ENCODE peak calls at places on chromosomes 12 and 14, in eight cellular contexts. V is aorta, G is colonic mucosa, R is body of pancreas, C is neural progenitor cell, Z is left ventricle myocardium inferior, J is cardiac muscle cell, F is heart left ventricle. K is an unnamed sample. For H3K4me1, the result is how much of the 10 kb centered on the place peaks cover.

GRCh38 chr12:23662966-23663365 is 286.5 kb downstream of the SOX5 start:
- DNase-seq in G (no peak), F (no peak), R (no peak), V (no peak), J (no peak), C (no peak), Z (no peak), K (no peak)

GRCh38 chr14:52871606-52872005 is 79.2 kb downstream of the FERMT2 start:
- DNase-seq in F (no peak), Z (no peak), J (no peak), V (no peak), C (no peak), R (no peak), G (no peak), K (no peak)

GRCh38 chr14:22668417-22668816 is 24.3 kb upstream of the OR6J1 start:
- DNase-seq in F (no peak), Z (no peak), J (peak), C (no peak), R (no peak), V (no peak), G (no peak), K (no peak)

GRCh38 chr14:33897878-33898535 is 52.9 kb downstream of the EGLN3 start:
- DNase-seq in R (no peak), J (no peak), G (no peak), Z (no peak), V (no peak), C (no peak), F (no peak), K (no peak)

GRCh38 chr14:59600211-59600945 is 23.8 kb upstream of the CCDC175 start:
- DNase-seq in Z (no peak), F (no peak), V (no peak), R (no peak), G (no peak), J (no peak), C (no peak), K (no peak)

GRCh38 chr12:47982770-47983169 is 19.4 kb downstream of the TMEM106C start:
- DNase-seq in R (no peak), Z (no peak), C (no peak), V (no peak), F (no peak), J (no peak), G (no peak), K (no peak)

GRCh38 chr12:62660763-62661162 is 194.1 kb downstream of the MON2 start:
- DNase-seq in F (no peak), R (no peak), J (peak), G (no peak), V (no peak), C (no peak), Z (no peak), K (no peak)

GRCh38 chr14:59463773-59464650 is 1.2 kb downstream of the GPR135 start:
- DNase-seq in Z (peak), J (peak), R (peak), G (no peak), C (peak), F (no peak), V (peak), K (peak)

GRCh38 chr14:104731249-104731924 is 7.4 kb downstream of the ADSS1 start:
- DNase-seq in Z (no peak), F (no peak), C (peak), V (no peak), R (no peak), G (no peak), J (no peak), K (no peak)

GRCh38 chr14:89187501-89187900 is 229.5 kb downstream of the FOXN3 start:
- DNase-seq in V (no peak), J (no peak), G (no peak), C (no peak), F (no peak), R (no peak), Z (no peak), K (no peak)

GRCh38 chr12:32756476-32757158 is 920 bp upstream of the YARS2 start:
- DNase-seq in J (no peak), R (no peak), G (no peak), C (peak), F (no peak), V (no peak), Z (no peak), K (no peak)

GRCh38 chr12:62635630-62636029 is 169.0 kb downstream of the MON2 start:
- DNase-seq in C (no peak), V (no peak), Z (no peak), R (no peak), G (no peak), F (no peak), J (no peak), K (no peak)

GRCh38 chr14:72565200-72565599 is 328.7 kb downstream of the DPF3 start:
- DNase-seq in V (peak), C (no peak), Z (peak), G (no peak), J (no peak), R (no peak), F (peak), K (no peak)

GRCh38 chr14:103023881-103024473 is 33.4 kb downstream of the CDC42BPB start:
- DNase-seq in F (peak), V (no peak), Z (peak), J (peak), R (no peak), G (no peak), C (no peak), K (no peak)

GRCh38 chr14:59283380-59283779 is 94.9 kb downstream of the DAAM1 start:
- DNase-seq in C (no peak), Z (no peak), F (no peak), G (no peak), J (peak), R (no peak), V (no peak), K (no peak)

GRCh38 chr12:112183141-112183581 is 57.8 kb downstream of the TRAFD1 start:
- DNase-seq in C (no peak), Z (no peak), F (no peak), J (peak), G (no peak), R (no peak), V (no peak), K (no peak)

GRCh38 chr14:53814371-53814770 is 142.3 kb downstream of the BMP4 start:
- DNase-seq in V (no peak), Z (no peak), C (no peak), R (no peak), F (no peak), J (no peak), G (no peak), K (no peak)

GRCh38 chr14:104111301-104112112 is 26.0 kb downstream of the ASPG start:
- DNase-seq in J (no peak), Z (peak), R (no peak), C (no peak), V (peak), G (peak), F (no peak), K (no peak)

GRCh38 chr12:15774819-15775218 is 14.4 kb downstream of the EPS8 start:
- DNase-seq in C (no peak), Z (no peak), G (no peak), R (no peak), J (no peak), V (no peak), F (no peak), K (no peak)

GRCh38 chr12:97288526-97288925 is 174.1 kb upstream of the RMST start:
- DNase-seq in J (no peak), F (no peak), V (no peak), G (no peak), C (no peak), R (no peak), Z (no peak), K (no peak)

GRCh38 chr14:88342980-88343379 is 19.9 kb upstream of the KCNK10 start:
- DNase-seq in V (no peak), F (no peak), R (no peak), J (no peak), Z (no peak), C (no peak), G (no peak), K (no peak)

GRCh38 chr12:79324571-79324970 is 366.2 kb downstream of the PAWR start:
- DNase-seq in V (no peak), R (no peak), F (no peak), G (no peak), Z (no peak), J (no peak), C (no peak), K (no peak)

GRCh38 chr12:116454950-116455447 is 104.2 kb upstream of the MAP1LC3B2 start:
- DNase-seq in R (no peak), Z (no peak), G (no peak), F (no peak), C (no peak), J (peak), V (no peak), K (no peak)

GRCh38 chr14:24741871-24742270 is 107.9 kb upstream of the GZMB start:
- DNase-seq in Z (no peak), R (no peak), G (no peak), C (no peak), V (no peak), J (peak), F (no peak), K (no peak)

GRCh38 chr12:67482751-67483661 is 165.5 kb upstream of the DYRK2 start:
- DNase-seq in Z (peak), R (peak), J (peak), G (peak), C (no peak), V (peak), F (peak), K (no peak)

GRCh38 chr14:54651018-54651351 is 84.1 kb downstream of the SAMD4A start:
- DNase-seq in J (no peak), V (no peak), Z (no peak), C (no peak), F (no peak), G (no peak), R (no peak), K (no peak)

GRCh38 chr14:61720302-61720677 is 25.0 kb downstream of the HIF1A start:
- DNase-seq in F (no peak), G (no peak), V (no peak), R (no peak), Z (no peak), J (peak), C (no peak), K (no peak)

GRCh38 chr14:52834440-52834842 is 43.0 kb upstream of the GNPNAT1 start:
- DNase-seq in R (no peak), F (no peak), G (no peak), Z (no peak), J (peak), V (no peak), C (no peak), K (no peak)

GRCh38 chr12:94956936-94957464 is 46.5 kb downstream of the NDUFA12 start:
- DNase-seq in F (no peak), R (no peak), Z (no peak), V (no peak), J (no peak), C (no peak), G (no peak), K (no peak)

GRCh38 chr12:104769207-104769606 is 188.9 kb downstream of the SLC41A2 start:
- DNase-seq in G (no peak), R (no peak), V (no peak), C (peak), Z (no peak), F (no peak), J (no peak), K (no peak)

GRCh38 chr14:79514700-79515099 is 696.6 kb downstream of the DIO2 start:
- DNase-seq in Z (no peak), V (no peak), J (peak), C (no peak), R (no peak), G (no peak), F (no peak), K (no peak)

GRCh38 chr12:109714141-109714912 is 702 bp downstream of the FAM222A start:
- DNase-seq in R (peak), C (peak), F (peak), G (peak), J (peak), V (peak), Z (peak), K (peak)

GRCh38 chr12:106234513-106234912 is 13.3 kb downstream of the CKAP4 start:
- DNase-seq in V (no peak), G (no peak), R (no peak), C (no peak), F (no peak), J (no peak), Z (no peak), K (no peak)

GRCh38 chr14:93343797-93344196 is 3.2 kb upstream of the COX8C start:
- DNase-seq in R (no peak), G (no peak), V (no peak), C (peak), F (no peak), Z (no peak), J (no peak), K (no peak)

GRCh38 chr14:58239259-58240210 is 5.1 kb upstream of the PSMA3 start:
- DNase-seq in C (peak), Z (peak), J (peak), G (peak), V (peak), F (peak), R (peak), K (peak)

DNA sequence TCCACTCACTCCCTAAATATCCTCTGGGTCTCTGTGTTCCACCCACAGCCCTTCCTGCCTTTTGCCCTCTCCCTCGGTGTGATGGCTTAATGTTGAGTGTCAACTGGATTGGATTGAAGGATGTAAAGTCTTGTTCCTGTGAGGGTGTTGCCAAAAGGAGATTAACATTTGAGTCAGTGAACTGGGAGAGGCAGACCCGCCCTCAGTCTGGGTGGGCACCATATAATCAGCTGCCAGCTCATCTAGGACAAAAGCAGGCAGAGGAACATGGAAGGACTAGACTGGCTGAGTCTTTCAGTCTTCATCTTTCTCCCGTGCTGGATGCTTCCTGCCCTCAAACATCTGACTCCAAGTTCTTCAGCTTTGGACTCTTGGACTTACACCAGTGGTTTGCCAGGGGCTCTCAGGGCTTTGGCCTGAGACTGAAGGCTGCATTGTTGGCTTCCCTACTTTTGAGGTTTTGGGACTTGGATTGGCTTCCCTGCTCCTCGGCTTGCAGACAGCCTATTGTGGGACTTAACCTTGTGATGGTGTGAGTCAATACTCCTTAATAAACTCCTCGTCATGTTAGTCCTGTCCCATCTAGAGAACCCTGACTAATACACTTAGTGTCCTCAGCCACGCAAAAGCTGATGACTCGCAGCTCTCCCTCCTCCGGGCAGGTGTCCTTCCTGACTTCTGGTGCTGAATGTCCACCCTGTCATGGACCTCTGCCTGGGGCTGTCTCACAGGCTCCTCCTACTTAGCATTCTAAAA is 5.9 kb downstream of the DGLUCY start:
- DNase-seq in G (peak), J (no peak), F (no peak), R (no peak), V (no peak), Z (no peak), C (no peak), K (no peak)
- H3K4me1 ChIP-seq in G (under half), J (under half), F (under half), R (under half), V (under half), Z (half or more), C (under half), K (half or more)

DNA sequence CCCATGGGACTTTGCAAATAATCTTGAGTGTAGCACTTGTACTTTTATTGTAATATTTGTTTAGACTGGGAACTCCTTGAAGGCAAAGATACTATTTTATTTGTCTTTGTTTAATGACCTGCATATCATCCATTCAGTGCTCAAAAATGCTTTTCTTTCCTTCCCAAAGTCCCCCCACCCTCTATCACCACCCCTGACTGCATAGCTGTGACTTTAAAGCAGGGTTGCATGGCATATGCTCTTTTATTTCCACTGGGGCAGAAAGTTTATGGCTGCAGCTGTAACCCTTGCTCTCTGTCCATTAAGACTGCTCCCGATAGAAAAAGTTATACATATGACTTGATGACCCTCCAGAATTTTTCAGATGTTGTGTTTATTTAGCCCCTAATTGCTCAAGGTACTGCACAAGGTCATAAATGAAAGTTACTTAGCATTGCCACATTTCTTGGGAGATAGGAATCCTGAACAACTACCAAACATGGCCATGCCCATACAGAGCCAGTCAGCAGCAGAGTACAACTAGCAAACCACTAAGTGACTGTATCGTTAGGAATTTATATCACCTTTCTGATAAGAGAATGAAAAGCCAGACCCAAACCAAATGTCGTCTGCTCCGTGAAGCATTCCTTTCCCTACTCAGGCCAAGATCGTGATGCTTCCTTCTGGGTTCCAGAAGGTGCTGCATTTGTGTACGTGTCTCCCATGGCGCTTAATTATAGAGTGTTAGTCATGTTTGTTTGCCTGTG is 114.3 kb downstream of the DIP2B start:
- DNase-seq in Z (no peak), V (no peak), C (no peak), R (no peak), J (peak), G (peak), F (no peak), K (no peak)
- H3K4me1 ChIP-seq in Z (half or more), V (under half), C (under half), R (under half), J (under half), G (under half), F (under half), K (under half)

DNA sequence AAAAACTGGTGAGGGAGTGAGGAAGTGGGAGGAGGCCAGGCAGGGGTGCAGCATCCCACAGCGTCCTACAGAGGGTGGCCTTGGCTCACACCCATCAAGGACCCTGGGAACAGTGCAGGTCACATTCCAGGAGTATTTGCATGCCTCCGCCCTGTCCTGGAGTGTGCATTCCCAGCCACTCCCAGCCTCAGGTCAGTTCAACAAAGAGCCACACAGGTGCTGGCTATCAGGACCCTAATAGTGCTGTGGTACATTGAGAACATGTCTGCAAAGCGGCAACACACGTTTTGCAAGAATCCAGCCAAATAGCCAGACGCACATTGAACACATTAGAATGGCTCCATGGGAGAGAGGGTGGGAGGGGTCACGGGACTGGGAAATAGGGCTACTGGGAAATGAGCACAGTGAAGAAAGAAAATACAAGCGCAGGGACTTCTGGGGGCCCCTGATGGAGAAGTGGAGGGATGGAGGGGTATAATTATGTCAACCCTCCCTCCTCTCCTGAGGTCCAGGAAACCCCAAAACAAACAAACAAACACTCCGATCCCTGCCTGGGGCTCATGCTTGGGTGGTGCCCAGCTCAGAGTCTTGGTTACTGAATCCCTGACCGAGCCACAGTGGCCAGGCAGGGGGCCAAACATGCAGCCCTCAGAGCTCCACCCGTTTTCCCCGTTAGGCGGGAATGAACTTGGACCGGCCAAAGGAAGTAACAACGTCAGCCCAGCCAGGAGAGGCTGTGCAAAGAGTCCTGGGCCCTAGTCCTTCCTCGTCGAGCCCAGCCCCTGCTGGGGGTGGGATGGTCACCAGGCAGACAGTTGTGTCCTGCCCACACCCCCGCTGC is 36.4 kb downstream of the CMKLR1 start:
- DNase-seq in G (peak), V (peak), J (peak), R (peak), F (peak), Z (peak), C (peak), K (peak)
- H3K4me1 ChIP-seq in G (under half), V (under half), J (under half), R (half or more), F (under half), Z (half or more), C (under half), K (half or more)

GRCh38 chr12:46240436-46240835 is 28.4 kb downstream of the SLC38A1 start:
- DNase-seq in C (no peak), J (no peak), G (no peak), V (no peak), R (no peak), F (no peak), Z (no peak), K (no peak)
- H3K4me1 ChIP-seq in C (under half), J (under half), G (under half), V (under half), R (under half), F (under half), Z (under half), K (under half)

GRCh38 chr12:13095266-13095995 is 8.0 kb downstream of the GSG1 start:
- DNase-seq in Z (no peak), F (no peak), V (no peak), J (no peak), G (no peak), R (no peak), C (no peak), K (no peak)

GRCh38 chr12:13094349-13094748 is 9.1 kb downstream of the GSG1 start:
- DNase-seq in Z (no peak), J (peak), V (no peak), G (no peak), F (no peak), R (no peak), C (no peak), K (no peak)

GRCh38 chr12:13091831-13092230 is 11.6 kb downstream of the GSG1 start:
- DNase-seq in Z (no peak), R (no peak), V (no peak), C (no peak), J (peak), G (no peak), F (no peak), K (no peak)

GRCh38 chr12:13093191-13093849 is 10.1 kb downstream of the GSG1 start:
- DNase-seq in Z (no peak), C (no peak), G (no peak), V (no peak), F (no peak), J (no peak), R (no peak), K (no peak)

DNA sequence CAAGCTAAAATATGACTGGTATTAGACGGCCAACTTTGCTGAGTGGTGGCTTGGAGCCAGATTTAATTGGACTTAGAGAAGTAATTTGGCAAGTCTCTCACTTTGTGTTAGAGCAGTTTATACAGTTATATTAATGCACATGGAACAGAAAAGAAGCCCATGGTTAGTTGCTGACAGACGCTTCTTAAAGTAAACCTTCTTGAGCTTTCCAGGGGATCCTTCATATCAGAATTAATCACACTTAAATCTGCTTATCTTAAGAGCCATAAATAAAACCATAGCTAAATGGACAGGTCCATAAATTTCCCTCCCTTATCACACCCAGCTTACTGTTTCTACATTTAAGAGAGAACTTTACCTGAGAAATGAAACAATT is 9.6 kb downstream of the GSG1 start:
- DNase-seq in C (no peak), G (no peak), F (no peak), Z (no peak), J (peak), V (no peak), R (no peak), K (no peak)
- H3K4me1 ChIP-seq in C (under half), G (under half), F (under half), Z (under half), J (under half), V (under half), R (under half), K (under half)

K was measured in upper lobe of left lung.